ENCODE peak calls at places on chromosomes 13 and 19, in six cellular contexts. One of them, this sample, is unnamed.

GRCh38 chr19:28701491-28701890 is 511.5 kb downstream of the UQCRFS1 start:
- DNase-seq in CD4-positive, CD25-positive, alpha-beta regulatory T cell: no peak
- DNase-seq in psoas muscle: no peak
- DNase-seq in activated CD4-positive, alpha-beta T cell treated with anti-CD3 and anti-CD28 coated beads, Interleukin-2, amount 10 ng/mL, durations not matched to agents 7 days and 5 days: no peak
- DNase-seq in T-helper 17 cell: no peak
- DNase-seq in IMR-90: no peak
- DNase-seq in this sample: no peak

GRCh38 chr13:100773429-100773828 is 98.8 kb upstream of the TMTC4 start:
- DNase-seq in CD4-positive, CD25-positive, alpha-beta regulatory T cell: no peak
- DNase-seq in psoas muscle: no peak
- DNase-seq in activated CD4-positive, alpha-beta T cell treated with anti-CD3 and anti-CD28 coated beads, Interleukin-2, amount 10 ng/mL, durations not matched to agents 7 days and 5 days: no peak
- DNase-seq in T-helper 17 cell: no peak
- DNase-seq in IMR-90: no peak
- DNase-seq in this sample: no peak

GRCh38 chr19:51821921-51822716 is 27.2 kb downstream of the FPR3 start:
- DNase-seq in CD4-positive, CD25-positive, alpha-beta regulatory T cell: no peak
- DNase-seq in psoas muscle: no peak
- DNase-seq in activated CD4-positive, alpha-beta T cell treated with anti-CD3 and anti-CD28 coated beads, Interleukin-2, amount 10 ng/mL, durations not matched to agents 7 days and 5 days: no peak
- DNase-seq in T-helper 17 cell: no peak
- DNase-seq in IMR-90: no peak
- DNase-seq in this sample: no peak

GRCh38 chr13:111650626-111651025 is 330.2 kb downstream of the TEX29 start:
- DNase-seq in CD4-positive, CD25-positive, alpha-beta regulatory T cell: no peak
- DNase-seq in psoas muscle: no peak
- DNase-seq in activated CD4-positive, alpha-beta T cell treated with anti-CD3 and anti-CD28 coated beads, Interleukin-2, amount 10 ng/mL, durations not matched to agents 7 days and 5 days: no peak
- DNase-seq in T-helper 17 cell: no peak
- DNase-seq in IMR-90: no peak
- DNase-seq in this sample: no peak

GRCh38 chr19:28466107-28467045 is 746.6 kb downstream of the UQCRFS1 start:
- DNase-seq in CD4-positive, CD25-positive, alpha-beta regulatory T cell: peak; percentile 6
- DNase-seq in psoas muscle: peak; percentile 51
- DNase-seq in activated CD4-positive, alpha-beta T cell treated with anti-CD3 and anti-CD28 coated beads, Interleukin-2, amount 10 ng/mL, durations not matched to agents 7 days and 5 days: peak; percentile 80
- DNase-seq in T-helper 17 cell: peak; percentile 32
- DNase-seq in IMR-90: peak; percentile 15
- DNase-seq in this sample: peak; percentile 69

GRCh38 chr13:113411216-113412023 is 41.9 kb downstream of the ADPRHL1 start:
- DNase-seq in CD4-positive, CD25-positive, alpha-beta regulatory T cell: no peak
- DNase-seq in psoas muscle: peak; percentile 89
- DNase-seq in activated CD4-positive, alpha-beta T cell treated with anti-CD3 and anti-CD28 coated beads, Interleukin-2, amount 10 ng/mL, durations not matched to agents 7 days and 5 days: no peak
- DNase-seq in T-helper 17 cell: no peak
- DNase-seq in IMR-90: peak; percentile 99
- DNase-seq in this sample: peak; percentile 37

GRCh38 chr19:4957981-4958380 is 10.9 kb upstream of the KDM4B start:
- DNase-seq in CD4-positive, CD25-positive, alpha-beta regulatory T cell: no peak
- DNase-seq in psoas muscle: no peak
- DNase-seq in activated CD4-positive, alpha-beta T cell treated with anti-CD3 and anti-CD28 coated beads, Interleukin-2, amount 10 ng/mL, durations not matched to agents 7 days and 5 days: no peak
- DNase-seq in T-helper 17 cell: no peak
- DNase-seq in IMR-90: no peak
- DNase-seq in this sample: no peak

GRCh38 chr19:40600086-40600917 is 867 bp upstream of the LTBP4 start:
- DNase-seq in CD4-positive, CD25-positive, alpha-beta regulatory T cell: no peak
- DNase-seq in psoas muscle: peak; percentile 46
- DNase-seq in activated CD4-positive, alpha-beta T cell treated with anti-CD3 and anti-CD28 coated beads, Interleukin-2, amount 10 ng/mL, durations not matched to agents 7 days and 5 days: no peak
- DNase-seq in T-helper 17 cell: no peak
- DNase-seq in IMR-90: no peak
- DNase-seq in this sample: no peak

GRCh38 chr13:21395953-21396352 is 63.1 kb downstream of the ZDHHC20 start:
- DNase-seq in CD4-positive, CD25-positive, alpha-beta regulatory T cell: no peak
- DNase-seq in psoas muscle: no peak
- DNase-seq in activated CD4-positive, alpha-beta T cell treated with anti-CD3 and anti-CD28 coated beads, Interleukin-2, amount 10 ng/mL, durations not matched to agents 7 days and 5 days: peak; percentile 46
- DNase-seq in T-helper 17 cell: no peak
- DNase-seq in IMR-90: no peak
- DNase-seq in this sample: no peak

GRCh38 chr19:35673121-35673804 is 6.9 kb downstream of the UPK1A start:
- DNase-seq in CD4-positive, CD25-positive, alpha-beta regulatory T cell: no peak
- DNase-seq in psoas muscle: peak; percentile 34
- DNase-seq in activated CD4-positive, alpha-beta T cell treated with anti-CD3 and anti-CD28 coated beads, Interleukin-2, amount 10 ng/mL, durations not matched to agents 7 days and 5 days: peak; percentile 51
- DNase-seq in T-helper 17 cell: peak; percentile 10
- DNase-seq in IMR-90: peak; percentile 62
- DNase-seq in this sample: no peak

GRCh38 chr13:41897126-41897525 is 63.8 kb downstream of the VWA8 start:
- DNase-seq in CD4-positive, CD25-positive, alpha-beta regulatory T cell: no peak
- DNase-seq in psoas muscle: no peak
- DNase-seq in activated CD4-positive, alpha-beta T cell treated with anti-CD3 and anti-CD28 coated beads, Interleukin-2, amount 10 ng/mL, durations not matched to agents 7 days and 5 days: no peak
- DNase-seq in T-helper 17 cell: no peak
- DNase-seq in IMR-90: peak; percentile 24
- DNase-seq in this sample: no peak

GRCh38 chr19:21947775-21948174 is 63.0 kb downstream of the ZNF208 start:
- DNase-seq in CD4-positive, CD25-positive, alpha-beta regulatory T cell: no peak
- DNase-seq in psoas muscle: no peak
- DNase-seq in activated CD4-positive, alpha-beta T cell treated with anti-CD3 and anti-CD28 coated beads, Interleukin-2, amount 10 ng/mL, durations not matched to agents 7 days and 5 days: no peak
- DNase-seq in T-helper 17 cell: no peak
- DNase-seq in IMR-90: no peak
- DNase-seq in this sample: no peak

GRCh38 chr19:49676136-49676689 is 858 bp upstream of the PRMT1 start:
- DNase-seq in CD4-positive, CD25-positive, alpha-beta regulatory T cell: no peak
- DNase-seq in psoas muscle: peak; percentile 87
- DNase-seq in activated CD4-positive, alpha-beta T cell treated with anti-CD3 and anti-CD28 coated beads, Interleukin-2, amount 10 ng/mL, durations not matched to agents 7 days and 5 days: peak; percentile 77
- DNase-seq in T-helper 17 cell: no peak
- DNase-seq in IMR-90: peak; percentile 95
- DNase-seq in this sample: peak; percentile 87

GRCh38 chr19:42474743-42475142 is 32.0 kb upstream of the CXCL17 start:
- DNase-seq in CD4-positive, CD25-positive, alpha-beta regulatory T cell: no peak
- DNase-seq in psoas muscle: no peak
- DNase-seq in activated CD4-positive, alpha-beta T cell treated with anti-CD3 and anti-CD28 coated beads, Interleukin-2, amount 10 ng/mL, durations not matched to agents 7 days and 5 days: no peak
- DNase-seq in T-helper 17 cell: no peak
- DNase-seq in IMR-90: no peak
- DNase-seq in this sample: no peak

GRCh38 chr13:44211753-44212152 is 161.9 kb upstream of the SERP2 start:
- DNase-seq in CD4-positive, CD25-positive, alpha-beta regulatory T cell: no peak
- DNase-seq in psoas muscle: no peak
- DNase-seq in activated CD4-positive, alpha-beta T cell treated with anti-CD3 and anti-CD28 coated beads, Interleukin-2, amount 10 ng/mL, durations not matched to agents 7 days and 5 days: no peak
- DNase-seq in T-helper 17 cell: no peak
- DNase-seq in IMR-90: no peak
- DNase-seq in this sample: no peak

GRCh38 chr19:49514151-49514550 is 1.7 kb downstream of the FCGRT start:
- DNase-seq in CD4-positive, CD25-positive, alpha-beta regulatory T cell: no peak
- DNase-seq in psoas muscle: no peak
- DNase-seq in activated CD4-positive, alpha-beta T cell treated with anti-CD3 and anti-CD28 coated beads, Interleukin-2, amount 10 ng/mL, durations not matched to agents 7 days and 5 days: no peak
- DNase-seq in T-helper 17 cell: no peak
- DNase-seq in IMR-90: no peak
- DNase-seq in this sample: no peak

GRCh38 chr13:113291997-113292862 is 4.8 kb upstream of the LAMP1 start:
- DNase-seq in CD4-positive, CD25-positive, alpha-beta regulatory T cell: no peak
- DNase-seq in psoas muscle: peak; percentile 66
- DNase-seq in activated CD4-positive, alpha-beta T cell treated with anti-CD3 and anti-CD28 coated beads, Interleukin-2, amount 10 ng/mL, durations not matched to agents 7 days and 5 days: no peak
- DNase-seq in T-helper 17 cell: no peak
- DNase-seq in IMR-90: peak; percentile 51
- DNase-seq in this sample: peak; percentile 66

GRCh38 chr13:100535401-100536135 is 53.0 kb downstream of the GGACT start:
- DNase-seq in CD4-positive, CD25-positive, alpha-beta regulatory T cell: no peak
- DNase-seq in psoas muscle: no peak
- DNase-seq in activated CD4-positive, alpha-beta T cell treated with anti-CD3 and anti-CD28 coated beads, Interleukin-2, amount 10 ng/mL, durations not matched to agents 7 days and 5 days: no peak
- DNase-seq in T-helper 17 cell: no peak
- DNase-seq in IMR-90: no peak
- DNase-seq in this sample: no peak

GRCh38 chr13:32838985-32839384 is 177.2 kb upstream of the KL start:
- DNase-seq in CD4-positive, CD25-positive, alpha-beta regulatory T cell: no peak
- DNase-seq in psoas muscle: no peak
- DNase-seq in activated CD4-positive, alpha-beta T cell treated with anti-CD3 and anti-CD28 coated beads, Interleukin-2, amount 10 ng/mL, durations not matched to agents 7 days and 5 days: peak; percentile 59
- DNase-seq in T-helper 17 cell: no peak
- DNase-seq in IMR-90: peak; percentile 59
- DNase-seq in this sample: no peak

GRCh38 chr13:50099473-50099872 is 84.2 kb downstream of the KCNRG start:
- DNase-seq in CD4-positive, CD25-positive, alpha-beta regulatory T cell: no peak
- DNase-seq in psoas muscle: no peak
- DNase-seq in activated CD4-positive, alpha-beta T cell treated with anti-CD3 and anti-CD28 coated beads, Interleukin-2, amount 10 ng/mL, durations not matched to agents 7 days and 5 days: no peak
- DNase-seq in T-helper 17 cell: no peak
- DNase-seq in IMR-90: no peak
- DNase-seq in this sample: no peak

GRCh38 chr19:51479531-51480331 is 1.4 kb downstream of the CEACAM18 start:
- DNase-seq in CD4-positive, CD25-positive, alpha-beta regulatory T cell: no peak
- DNase-seq in psoas muscle: no peak
- DNase-seq in activated CD4-positive, alpha-beta T cell treated with anti-CD3 and anti-CD28 coated beads, Interleukin-2, amount 10 ng/mL, durations not matched to agents 7 days and 5 days: no peak
- DNase-seq in T-helper 17 cell: no peak
- DNase-seq in IMR-90: no peak
- DNase-seq in this sample: no peak

GRCh38 chr13:98576963-98577822 is at the start of gene STK24:
- DNase-seq in CD4-positive, CD25-positive, alpha-beta regulatory T cell: peak; percentile 47
- DNase-seq in psoas muscle: peak; percentile 82
- DNase-seq in activated CD4-positive, alpha-beta T cell treated with anti-CD3 and anti-CD28 coated beads, Interleukin-2, amount 10 ng/mL, durations not matched to agents 7 days and 5 days: peak; percentile 57
- DNase-seq in T-helper 17 cell: peak; percentile 49
- DNase-seq in IMR-90: peak; percentile 74
- DNase-seq in this sample: peak; percentile 75

GRCh38 chr19:3068071-3068470 is 5.8 kb upstream of the TLE5 start:
- DNase-seq in CD4-positive, CD25-positive, alpha-beta regulatory T cell: no peak
- DNase-seq in psoas muscle: peak; percentile 59
- DNase-seq in activated CD4-positive, alpha-beta T cell treated with anti-CD3 and anti-CD28 coated beads, Interleukin-2, amount 10 ng/mL, durations not matched to agents 7 days and 5 days: no peak
- DNase-seq in T-helper 17 cell: no peak
- DNase-seq in IMR-90: no peak
- DNase-seq in this sample: no peak

GRCh38 chr13:105918842-105919741 is 616.4 kb downstream of the EFNB2 start:
- DNase-seq in CD4-positive, CD25-positive, alpha-beta regulatory T cell: no peak
- DNase-seq in psoas muscle: no peak
- DNase-seq in activated CD4-positive, alpha-beta T cell treated with anti-CD3 and anti-CD28 coated beads, Interleukin-2, amount 10 ng/mL, durations not matched to agents 7 days and 5 days: no peak
- DNase-seq in T-helper 17 cell: no peak
- DNase-seq in IMR-90: peak; percentile 82
- DNase-seq in this sample: no peak

This sample was measured in lower lobe of right lung.